ENCODE peak calls at places on chromosomes 5 and 9, in five cellular contexts. B is tibial nerve, P is heart right ventricle, J is ovary, C is fibroblast of lung. Y is an unnamed sample.
A peak's percentile ranks its signal among the peaks of the same experiment; 100 is the strongest.

GRCh38 chr9:125484632-125485282 is 222.3 kb downstream of the MAPKAP1 start:
- DNase-seq in B (no peak), P (no peak), J (peak; percentile 66), C (peak; percentile 94), Y (no peak)

GRCh38 chr5:38585812-38586211 is 29.4 kb upstream of the LIFR start:
- DNase-seq in B (no peak), P (no peak), J (no peak), C (no peak), Y (no peak)

GRCh38 chr9:80157561-80157983 is 585.8 kb downstream of the TLE4 start:
- DNase-seq in B (no peak), P (no peak), J (no peak), C (peak; percentile 79), Y (no peak)

GRCh38 chr9:104808030-104808614 is 44.2 kb downstream of the NIPSNAP3B start:
- DNase-seq in B (no peak), P (peak; percentile 30), J (peak; percentile 24), C (peak; percentile 34), Y (no peak)

GRCh38 chr9:6351757-6352156 is 23.6 kb downstream of the TPD52L3 start:
- DNase-seq in B (no peak), P (no peak), J (no peak), C (no peak), Y (no peak)

GRCh38 chr9:92759990-92760893 is 4.4 kb downstream of the BICD2 start:
- DNase-seq in B (no peak), P (peak; percentile 80), J (no peak), C (no peak), Y (no peak)

GRCh38 chr5:138824924-138825863 is 49.9 kb downstream of the LRRTM2 start:
- DNase-seq in B (no peak), P (peak; percentile 32), J (no peak), C (peak; percentile 38), Y (peak; percentile 23)

GRCh38 chr9:134378901-134379338 is 52.7 kb downstream of the RXRA start:
- DNase-seq in B (no peak), P (peak; percentile 51), J (peak; percentile 56), C (peak; percentile 56), Y (no peak)

GRCh38 chr5:139561655-139562451 is 714 bp downstream of the UBE2D2 start:
- DNase-seq in B (peak; percentile 5), P (no peak), J (no peak), C (peak; percentile 43), Y (no peak)

GRCh38 chr5:95723632-95724369 is 7.3 kb upstream of the RHOBTB3 start:
- DNase-seq in B (no peak), P (no peak), J (peak; percentile 51), C (no peak), Y (no peak)

GRCh38 chr5:157271740-157272271 is 5.9 kb downstream of the CYFIP2 start:
- DNase-seq in B (no peak), P (no peak), J (no peak), C (no peak), Y (peak; percentile 82)

GRCh38 chr9:35254237-35254636 is 92.4 kb downstream of the UNC13B start:
- DNase-seq in B (no peak), P (no peak), J (no peak), C (no peak), Y (no peak)

GRCh38 chr9:93154293-93154903 is 20.3 kb upstream of the NINJ1 start:
- DNase-seq in B (no peak), P (no peak), J (no peak), C (no peak), Y (no peak)

GRCh38 chr5:14342306-14342705 is 199.2 kb downstream of the TRIO start:
- DNase-seq in B (no peak), P (no peak), J (no peak), C (peak; percentile 31), Y (no peak)

GRCh38 chr5:135443329-135443960 is 3.7 kb downstream of the DCANP1 start:
- DNase-seq in B (no peak), P (no peak), J (no peak), C (no peak), Y (no peak)

GRCh38 chr5:180136661-180137381 is 65.3 kb upstream of the RNF130 start:
- DNase-seq in B (no peak), P (no peak), J (no peak), C (no peak), Y (no peak)

GRCh38 chr9:4689687-4690104 is 10.3 kb downstream of the CDC37L1 start:
- DNase-seq in B (no peak), P (no peak), J (no peak), C (no peak), Y (no peak)

GRCh38 chr5:169295241-169295747 is 5.6 kb downstream of the SLIT3 start:
- DNase-seq in B (no peak), P (no peak), J (no peak), C (no peak), Y (no peak)

GRCh38 chr9:77830618-77831285 is 182.6 kb upstream of the GNA14 start:
- DNase-seq in B (no peak), P (no peak), J (no peak), C (peak; percentile 45), Y (no peak)

GRCh38 chr5:172426086-172426485 is 28.2 kb downstream of the SH3PXD2B start:
- DNase-seq in B (no peak), P (no peak), J (no peak), C (peak; percentile 71), Y (no peak)

GRCh38 chr9:3467593-3468219 is 58.1 kb downstream of the RFX3 start:
- DNase-seq in B (peak; percentile 48), P (peak; percentile 62), J (peak; percentile 22), C (peak; percentile 72), Y (peak; percentile 26)

GRCh38 chr9:16485155-16485554 is 385.3 kb downstream of the BNC2 start:
- DNase-seq in B (no peak), P (no peak), J (no peak), C (no peak), Y (no peak)

GRCh38 chr9:107644774-107645463 is 155.3 kb upstream of the KLF4 start:
- DNase-seq in B (no peak), P (peak; percentile 68), J (no peak), C (peak; percentile 5), Y (no peak)

GRCh38 chr5:173629628-173630027 is 13.2 kb upstream of the BOD1 start:
- DNase-seq in B (no peak), P (no peak), J (no peak), C (no peak), Y (no peak)

GRCh38 chr9:75996726-75997125 is 106.3 kb downstream of the PCSK5 start:
- DNase-seq in B (no peak), P (no peak), J (no peak), C (no peak), Y (no peak)

GRCh38 chr9:107174441-107174840 is 108.6 kb upstream of the RAD23B start:
- DNase-seq in B (no peak), P (no peak), J (no peak), C (peak; percentile 6), Y (no peak)

GRCh38 chr9:33510264-33511183 is 13.5 kb upstream of the ANKRD18B start:
- DNase-seq in B (peak; percentile 46), P (peak; percentile 77), J (peak; percentile 46), C (peak; percentile 77), Y (peak; percentile 7)

GRCh38 chr9:112170235-112170634 is 4.9 kb downstream of the SUSD1 start:
- DNase-seq in B (no peak), P (no peak), J (no peak), C (no peak), Y (no peak)

GRCh38 chr5:71830626-71831539 is 111.8 kb downstream of the CARTPT start:
- DNase-seq in B (peak; percentile 65), P (peak; percentile 80), J (peak; percentile 69), C (peak; percentile 88), Y (no peak)

GRCh38 chr9:95807326-95807947 is 68.1 kb upstream of the ERCC6L2 start:
- DNase-seq in B (peak; percentile 44), P (no peak), J (peak; percentile 72), C (peak; percentile 96), Y (no peak)

GRCh38 chr5:173641171-173641570 is 24.7 kb upstream of the BOD1 start:
- DNase-seq in B (no peak), P (no peak), J (no peak), C (no peak), Y (no peak)

GRCh38 chr9:26524225-26524624 is 368.4 kb downstream of the CAAP1 start:
- DNase-seq in B (no peak), P (peak; percentile 7), J (no peak), C (no peak), Y (no peak)

GRCh38 chr5:153941265-153941664 is 97.4 kb downstream of the FAM114A2 start:
- DNase-seq in B (no peak), P (no peak), J (no peak), C (no peak), Y (no peak)

GRCh38 chr5:153938131-153938842 is 100.4 kb downstream of the FAM114A2 start:
- DNase-seq in B (no peak), P (no peak), J (no peak), C (no peak), Y (no peak)

GRCh38 chr5:153937661-153938060 is 101.0 kb downstream of the FAM114A2 start:
- DNase-seq in B (no peak), P (no peak), J (no peak), C (no peak), Y (no peak)

GRCh38 chr5:153939101-153939500 is 99.6 kb downstream of the FAM114A2 start:
- DNase-seq in B (no peak), P (no peak), J (no peak), C (no peak), Y (no peak)
- H3K9me3 ChIP-seq in B (no peaks in the 10 kb centered on the region), P (peaks cover 30% of the 10 kb centered on the region), J (no peaks in the 10 kb centered on the region), C (no peaks in the 10 kb centered on the region), Y (peaks cover 33% of the 10 kb centered on the region)

GRCh38 chr5:150319484-150319790 is 16.7 kb upstream of the ARSI start:
- DNase-seq in B (no peak), P (no peak), J (no peak), C (no peak), Y (no peak)
- H3K4me1 ChIP-seq in B (peaks cover 31% of the 10 kb centered on the region), P (peaks cover 11% of the 10 kb centered on the region), J (no peaks in the 10 kb centered on the region), C (peaks cover 28% of the 10 kb centered on the region), Y (no peaks in the 10 kb centered on the region)

DNA sequence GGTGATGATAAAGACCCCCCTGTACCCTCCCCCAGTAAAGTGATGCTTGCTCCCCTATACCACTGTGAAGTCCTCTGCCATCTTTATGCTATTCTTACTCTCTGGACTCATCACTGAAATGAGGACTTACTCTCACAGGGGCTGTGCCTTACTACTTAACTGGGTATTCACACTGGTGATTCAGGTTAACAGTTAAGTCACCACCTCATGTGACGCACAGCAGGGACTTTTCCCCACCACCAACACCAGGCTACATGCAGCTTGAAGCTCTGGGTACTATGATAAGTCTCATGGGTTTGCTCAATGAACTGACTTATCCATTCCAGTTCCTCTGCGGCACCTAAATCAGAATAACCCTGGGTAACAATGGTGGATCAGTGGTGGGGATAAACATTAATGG is 163.7 kb downstream of the ELAVL2 start:
- DNase-seq in B (no peak), P (no peak), J (no peak), C (no peak), Y (no peak)
- H3K9me3 ChIP-seq in B (no peaks in the 10 kb centered on the region), P (no peaks in the 10 kb centered on the region), J (no peaks in the 10 kb centered on the region), C (no peaks in the 10 kb centered on the region), Y (no peaks in the 10 kb centered on the region)

GRCh38 chr5:142830241-142831018 is 60.3 kb downstream of the ARHGAP26 start:
- DNase-seq in B (no peak), P (no peak), J (no peak), C (peak; percentile 34), Y (no peak)

GRCh38 chr5:142829821-142830220 is 59.6 kb downstream of the ARHGAP26 start:
- DNase-seq in B (peak; percentile 46), P (no peak), J (no peak), C (no peak), Y (no peak)

GRCh38 chr5:142828797-142829535 is 58.8 kb downstream of the ARHGAP26 start:
- DNase-seq in B (no peak), P (no peak), J (no peak), C (no peak), Y (no peak)

GRCh38 chr5:142832263-142832662 is 62.1 kb downstream of the ARHGAP26 start:
- DNase-seq in B (no peak), P (no peak), J (no peak), C (no peak), Y (no peak)

GRCh38 chr5:142831019-142831403 is 60.8 kb downstream of the ARHGAP26 start:
- DNase-seq in B (no peak), P (no peak), J (no peak), C (no peak), Y (no peak)
- H3K4me1 ChIP-seq in B (peaks cover 62% of the 10 kb centered on the region), P (peaks cover 53% of the 10 kb centered on the region), J (no peaks in the 10 kb centered on the region), C (peaks cover 17% of the 10 kb centered on the region), Y (peaks cover 12% of the 10 kb centered on the region)